ENCODE peak calls at places on chromosomes 12 and 14, in five cellular contexts. A, N, S, W and D are unnamed samples.
A peak's percentile ranks its signal among the peaks of the same experiment; 100 is the strongest.

GRCh38 chr12:132729541-132730320 is 19.1 kb downstream of the PGAM5 start:
- DNase-seq in A (no peak), N (no peak), S (peak; percentile 11), W (no peak), D (no peak)

GRCh38 chr12:27277846-27278260 is 33.8 kb downstream of the STK38L start:
- DNase-seq in A (no peak), N (peak; percentile 67), S (peak; percentile 85), W (no peak), D (peak; percentile 74)

GRCh38 chr12:96099431-96099830 is 64.0 kb upstream of the LTA4H start:
- DNase-seq in A (no peak), N (no peak), S (no peak), W (no peak), D (no peak)

GRCh38 chr14:73764881-73765280 is 50.7 kb upstream of the PNMA1 start:
- DNase-seq in A (no peak), N (no peak), S (no peak), W (no peak), D (no peak)

GRCh38 chr12:9975614-9976013 is 4.4 kb downstream of the CLEC12A start:
- DNase-seq in A (no peak), N (no peak), S (no peak), W (no peak), D (no peak)

GRCh38 chr12:39127401-39127800 is 222.0 kb upstream of the CPNE8 start:
- DNase-seq in A (no peak), N (peak; percentile 2), S (no peak), W (no peak), D (no peak)

GRCh38 chr14:77158175-77158908 is 16.8 kb upstream of the ZDHHC22 start:
- DNase-seq in A (no peak), N (peak; percentile 70), S (peak; percentile 57), W (peak; percentile 77), D (peak; percentile 85)

GRCh38 chr14:99393059-99393655 is 87.5 kb downstream of the SETD3 start:
- DNase-seq in A (no peak), N (peak; percentile 29), S (no peak), W (no peak), D (peak; percentile 45)

GRCh38 chr14:64053694-64054669 is 201.2 kb downstream of the SYNE2 start:
- DNase-seq in A (no peak), N (no peak), S (peak; percentile 53), W (no peak), D (peak; percentile 12)

GRCh38 chr12:70577283-70577634 is 60.0 kb downstream of the PTPRB start:
- DNase-seq in A (no peak), N (no peak), S (no peak), W (no peak), D (no peak)

GRCh38 chr12:5512585-5512970 is 80.7 kb downstream of the NTF3 start:
- DNase-seq in A (no peak), N (no peak), S (no peak), W (no peak), D (no peak)

GRCh38 chr14:100592461-100592871 is 5.2 kb upstream of the BEGAIN start:
- DNase-seq in A (no peak), N (no peak), S (no peak), W (no peak), D (no peak)

GRCh38 chr14:63853831-63854293 is 1.1 kb downstream of the SYNE2 start:
- DNase-seq in A (peak; percentile 67), N (peak; percentile 37), S (peak; percentile 23), W (peak; percentile 53), D (peak; percentile 85)

GRCh38 chr14:36988989-36989388 is 183.4 kb downstream of the SLC25A21 start:
- DNase-seq in A (no peak), N (no peak), S (no peak), W (no peak), D (no peak)

GRCh38 chr14:86654558-86655184 is 1124.7 kb downstream of the FLRT2 start:
- DNase-seq in A (no peak), N (peak; percentile 7), S (peak; percentile 27), W (no peak), D (peak; percentile 38)

GRCh38 chr12:108299516-108299915 is 39.6 kb downstream of the CMKLR1 start:
- DNase-seq in A (no peak), N (no peak), S (no peak), W (no peak), D (no peak)

GRCh38 chr14:33070474-33070873 is 131.8 kb downstream of the NPAS3 start:
- DNase-seq in A (no peak), N (no peak), S (no peak), W (no peak), D (no peak)

GRCh38 chr14:104249706-104250105 is 111.3 kb downstream of the KIF26A start:
- DNase-seq in A (no peak), N (no peak), S (no peak), W (no peak), D (no peak)

GRCh38 chr14:89915114-89915878 is 39.2 kb downstream of the EFCAB11 start:
- DNase-seq in A (no peak), N (peak; percentile 71), S (peak; percentile 86), W (peak; percentile 42), D (peak; percentile 89)

GRCh38 chr12:62760779-62761178 is 174.2 kb downstream of the PPM1H start:
- DNase-seq in A (no peak), N (no peak), S (peak; percentile 12), W (no peak), D (peak; percentile 21)

GRCh38 chr12:16523570-16524331 is 82.2 kb downstream of the LMO3 start:
- DNase-seq in A (no peak), N (no peak), S (no peak), W (no peak), D (no peak)

GRCh38 chr14:74593241-74593985 is 18.6 kb downstream of the LTBP2 start:
- DNase-seq in A (no peak), N (peak; percentile 65), S (no peak), W (no peak), D (peak; percentile 31)

GRCh38 chr14:22476005-22476751 is 112.8 kb downstream of the DAD1 start:
- DNase-seq in A (no peak), N (no peak), S (no peak), W (no peak), D (no peak)

GRCh38 chr14:77204457-77204796 is 22.8 kb downstream of the TMEM63C start:
- DNase-seq in A (no peak), N (no peak), S (no peak), W (peak; percentile 86), D (no peak)

GRCh38 chr12:122422769-122423257 is 344 bp upstream of the CLIP1 start:
- DNase-seq in A (no peak), N (peak; percentile 62), S (no peak), W (peak; percentile 48), D (peak; percentile 65)

GRCh38 chr14:40093800-40094199 is 661.6 kb upstream of the FBXO33 start:
- DNase-seq in A (no peak), N (no peak), S (no peak), W (no peak), D (no peak)

GRCh38 chr12:132169376-132169775 is 25.1 kb downstream of the NOC4L start:
- DNase-seq in A (no peak), N (no peak), S (no peak), W (no peak), D (no peak)

GRCh38 chr14:38073641-38074040 is 134.1 kb upstream of the SSTR1 start:
- DNase-seq in A (no peak), N (peak; percentile 73), S (no peak), W (no peak), D (no peak)

GRCh38 chr14:89420502-89420901 is 3.5 kb upstream of the FOXN3 start:
- DNase-seq in A (no peak), N (no peak), S (no peak), W (no peak), D (no peak)

GRCh38 chr12:116406529-116406928 is 129.0 kb upstream of the MED13L start:
- DNase-seq in A (peak; percentile 76), N (peak; percentile 94), S (peak; percentile 67), W (no peak), D (peak; percentile 90)

GRCh38 chr14:23454445-23454856 is 15.1 kb upstream of the NGDN start:
- DNase-seq in A (no peak), N (no peak), S (no peak), W (no peak), D (no peak)

GRCh38 chr12:108612788-108613282 is 15.0 kb upstream of the TMEM119 start:
- DNase-seq in A (no peak), N (no peak), S (no peak), W (no peak), D (no peak)

GRCh38 chr12:20740972-20741371 is 45.8 kb downstream of the SLCO1C1 start:
- DNase-seq in A (no peak), N (no peak), S (no peak), W (no peak), D (no peak)

GRCh38 chr14:77033622-77034521 is 5.4 kb upstream of the IRF2BPL start:
- DNase-seq in A (no peak), N (peak; percentile 81), S (peak; percentile 75), W (peak; percentile 77), D (peak; percentile 94)

GRCh38 chr14:39322807-39323206 is 89.1 kb downstream of the MIA2 start:
- DNase-seq in A (no peak), N (peak; percentile 67), S (no peak), W (no peak), D (peak; percentile 63)

GRCh38 chr12:103905730-103906349 is 24.4 kb upstream of the HSP90B1 start:
- DNase-seq in A (no peak), N (no peak), S (no peak), W (no peak), D (no peak)